ENCODE peak calls at places on chromosome 18, in five cellular contexts. R is A549; M is coronary artery; N is activated CD8-positive, alpha-beta T cell treated with anti-CD3 and anti-CD28 coated beads for 36 hours; W is lower lobe of right lung. S is an unnamed sample.

GRCh38 chr18:57426187-57426586 is 9.0 kb upstream of the ONECUT2 start:
- DNase-seq in R (no peak), M (no peak), N (peak), W (no peak), S (no peak)

GRCh38 chr18:24076950-24077349 is 61.9 kb upstream of the CABYR start:
- DNase-seq in R (no peak), M (no peak), N (no peak), W (no peak), S (no peak)

GRCh38 chr18:74906189-74906588 is 302.8 kb downstream of the PTGR3 start:
- DNase-seq in R (no peak), M (no peak), N (no peak), W (no peak), S (no peak)

GRCh38 chr18:68797901-68798300 is at the start of gene CCDC102B:
- DNase-seq in R (no peak), M (no peak), N (no peak), W (no peak), S (peak)

GRCh38 chr18:25503567-25504081 is 151.7 kb upstream of the ZNF521 start:
- DNase-seq in R (peak), M (peak), N (no peak), W (no peak), S (peak)

GRCh38 chr18:37483221-37483971 is 82.2 kb downstream of the CELF4 start:
- DNase-seq in R (no peak), M (no peak), N (peak), W (no peak), S (no peak)

GRCh38 chr18:42192251-42193248 is 237.5 kb downstream of the PIK3C3 start:
- DNase-seq in R (no peak), M (no peak), N (no peak), W (no peak), S (peak)

GRCh38 chr18:64287926-64288325 is 139.0 kb upstream of the LINC00305 start:
- DNase-seq in R (no peak), M (no peak), N (no peak), W (no peak), S (no peak)

GRCh38 chr18:78939734-78940260 is 39.8 kb upstream of the SALL3 start:
- DNase-seq in R (no peak), M (no peak), N (no peak), W (no peak), S (no peak)

DNA sequence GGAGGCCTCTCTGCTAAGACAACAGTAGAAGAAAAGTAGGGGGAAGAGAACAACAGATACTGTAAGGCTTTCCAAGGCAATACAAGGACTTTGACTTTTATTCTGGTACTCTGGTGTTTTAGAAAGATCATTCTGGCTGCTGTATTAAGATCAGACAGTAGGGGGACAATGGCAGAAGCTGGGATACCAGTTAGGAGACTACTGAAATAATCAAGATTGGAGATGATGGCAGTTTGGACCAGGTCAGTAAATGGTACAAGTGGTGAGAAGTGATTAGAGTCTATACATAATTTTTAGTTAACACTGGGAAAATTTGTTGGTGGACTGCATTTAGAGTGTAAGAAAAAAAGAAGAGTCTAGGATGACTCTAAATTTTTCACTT is 139.7 kb downstream of the ROCK1 start:
- DNase-seq in R (peak), M (no peak), N (no peak), W (no peak), S (peak)
- TF ChIP-seq CTCF in R (peak), M (peak), N (peak), W (peak), S (peak)

GRCh38 chr18:12890500-12890899 is 6.5 kb upstream of the PTPN2 start:
- DNase-seq in R (no peak), M (no peak), N (no peak), W (no peak), S (no peak)
- TF ChIP-seq CTCF in R (no peak), M (no peak), N (no peak), W (no peak), S (peak)

GRCh38 chr18:6927136-6927535 is 190.5 kb downstream of the LAMA1 start:
- DNase-seq in R (no peak), M (no peak), N (no peak), W (no peak), S (no peak)
- TF ChIP-seq CTCF in R (no peak), M (no peak), N (no peak), W (no peak), S (no peak)

GRCh38 chr18:7877609-7878008 is 310.5 kb downstream of the PTPRM start:
- DNase-seq in R (peak), M (no peak), N (no peak), W (no peak), S (no peak)
- TF ChIP-seq CTCF in R (peak), M (no peak), N (no peak), W (no peak), S (no peak)

GRCh38 chr18:47399475-47399874 is 148.0 kb upstream of the SKOR2 start:
- DNase-seq in R (no peak), M (no peak), N (no peak), W (no peak), S (no peak)

DNA sequence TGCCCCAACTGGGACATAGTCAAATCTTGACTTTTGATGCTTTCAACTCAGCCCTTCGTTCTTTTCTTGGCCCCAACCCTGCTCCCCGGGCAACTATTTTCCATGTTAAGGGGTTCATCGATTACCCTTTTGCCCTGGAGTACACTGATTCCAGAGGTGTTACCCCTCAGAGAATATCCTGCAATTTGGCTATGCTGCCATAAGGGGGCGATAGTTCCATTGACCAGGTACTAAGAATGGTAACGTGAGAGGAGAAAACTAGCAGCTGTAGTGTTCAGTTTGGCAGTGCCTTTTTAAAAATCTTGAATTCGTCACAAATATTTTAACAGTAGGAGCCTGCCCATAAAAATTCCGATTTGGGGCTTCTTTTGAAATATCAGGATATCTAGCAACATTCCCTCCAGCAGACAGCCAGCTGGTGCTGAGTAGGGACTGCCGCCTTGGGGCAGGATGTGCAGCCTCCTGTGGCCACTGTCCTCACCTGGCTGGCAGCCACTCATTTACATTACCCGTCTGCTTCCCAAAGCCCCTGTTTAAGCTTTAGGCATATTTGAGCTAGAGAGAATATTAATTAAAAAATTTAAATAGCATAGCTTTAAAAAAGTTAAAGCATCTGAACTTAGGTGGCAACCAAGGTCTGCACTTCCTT is 146.3 kb upstream of the SKOR2 start:
- DNase-seq in R (peak), M (no peak), N (peak), W (no peak), S (no peak)
- TF ChIP-seq CTCF in R (peak), M (no peak), N (peak), W (no peak), S (peak)

GRCh38 chr18:77138270-77138669 is 5.7 kb upstream of the MBP start:
- DNase-seq in R (no peak), M (no peak), N (no peak), W (no peak), S (no peak)

GRCh38 chr18:77140439-77141109 is 8.0 kb upstream of the MBP start:
- DNase-seq in R (no peak), M (peak), N (peak), W (peak), S (no peak)

GRCh38 chr18:77137851-77138250 is 5.3 kb upstream of the MBP start:
- DNase-seq in R (no peak), M (no peak), N (no peak), W (no peak), S (no peak)

GRCh38 chr18:77140030-77140429 is 7.4 kb upstream of the MBP start:
- DNase-seq in R (no peak), M (no peak), N (no peak), W (no peak), S (no peak)

DNA sequence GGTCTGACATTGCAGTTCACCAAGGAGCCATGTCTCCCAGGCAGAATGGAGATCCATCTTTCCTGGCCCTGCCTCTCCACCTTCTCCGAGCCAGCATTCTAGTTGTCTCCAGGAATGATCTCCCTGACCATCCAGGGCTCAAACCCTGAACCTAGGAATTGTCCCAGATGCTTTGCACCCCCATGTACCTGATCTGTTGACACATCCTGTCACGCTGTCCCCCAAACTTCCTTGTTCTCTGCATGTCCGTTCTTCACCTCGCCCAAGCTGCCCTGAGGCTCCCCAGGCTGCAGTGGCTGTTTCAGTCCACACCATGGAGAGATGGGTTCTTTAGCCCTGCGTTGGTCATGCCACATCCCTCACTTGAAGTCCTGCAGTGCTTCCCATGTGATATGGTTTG is 7.0 kb upstream of the MBP start:
- DNase-seq in R (no peak), M (no peak), N (no peak), W (no peak), S (no peak)
- TF ChIP-seq CTCF in R (no peak), M (no peak), N (no peak), W (no peak), S (no peak)

DNA sequence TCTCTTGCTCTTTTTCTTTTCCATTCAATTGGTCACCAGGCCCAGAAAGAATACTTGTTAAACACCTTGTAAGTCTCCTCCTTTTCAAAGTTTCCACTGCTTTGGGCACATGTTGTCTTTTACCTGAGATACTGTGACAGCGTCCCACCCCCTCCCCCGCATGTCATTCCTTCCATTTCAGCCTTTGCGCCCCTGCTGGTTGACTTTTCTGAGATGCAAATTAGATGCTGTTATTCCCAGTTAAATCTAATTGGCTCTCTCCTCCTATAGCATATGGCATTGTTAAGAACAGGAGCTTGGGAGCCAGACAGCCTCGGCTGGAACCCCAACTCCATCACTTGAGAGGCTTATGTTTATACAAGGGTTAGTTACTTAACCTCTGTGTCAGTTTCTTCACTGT is 80.3 kb upstream of the GAREM1 start:
- DNase-seq in R (no peak), M (no peak), N (no peak), W (no peak), S (no peak)
- TF ChIP-seq CTCF in R (no peak), M (no peak), N (no peak), W (no peak), S (no peak)

GRCh38 chr18:59249186-59249774 is 24.0 kb downstream of the RAX start:
- DNase-seq in R (peak), M (no peak), N (peak), W (no peak), S (peak)
- TF ChIP-seq CTCF in R (peak), M (no peak), N (peak), W (peak), S (peak)

GRCh38 chr18:76212958-76213357 is 282.1 kb downstream of the ZNF516 start:
- DNase-seq in R (no peak), M (no peak), N (peak), W (no peak), S (no peak)
- TF ChIP-seq CTCF in R (no peak), M (no peak), N (no peak), W (no peak), S (no peak)

S was measured in HFFc6.